ENCODE peak calls at places on chromosomes 16 and 17, in seven cellular contexts. F is H9, Q is mesendoderm, V is neuronal stem cell, R is IMR-90, E is mesenchymal stem cell, N is trophoblast cell. J is an unnamed sample. For H3K4me1, the result is how much of the 10 kb centered on the place peaks cover.

GRCh38 chr16:64738321-64738960 is 383.4 kb downstream of the CDH11 start:
- DNase-seq in F (no peak), Q (no peak), V (no peak), R (peak), E (peak), N (peak), J (no peak)

GRCh38 chr16:68368602-68368944 is 57.8 kb downstream of the PRMT7 start:
- DNase-seq in F (no peak), Q (peak), V (no peak), R (no peak), E (no peak), N (no peak), J (no peak)

GRCh38 chr16:14527411-14528044 is 102.5 kb downstream of the PARN start:
- DNase-seq in F (no peak), Q (no peak), V (no peak), R (peak), E (peak), N (peak), J (no peak)

GRCh38 chr16:27685802-27686201 is 135.9 kb downstream of the KATNIP start:
- DNase-seq in F (no peak), Q (no peak), V (no peak), R (peak), E (peak), N (no peak), J (no peak)

GRCh38 chr16:69405757-69406156 is 18.7 kb upstream of the CYB5B start:
- DNase-seq in F (no peak), Q (no peak), V (no peak), R (no peak), E (no peak), N (peak), J (no peak)

GRCh38 chr16:67449328-67449727 is 18.4 kb downstream of the HSD11B2 start:
- DNase-seq in F (no peak), Q (no peak), V (no peak), R (no peak), E (no peak), N (no peak), J (no peak)

GRCh38 chr16:49023095-49023494 is 258.5 kb downstream of the CBLN1 start:
- DNase-seq in F (no peak), Q (no peak), V (no peak), R (peak), E (no peak), N (no peak), J (no peak)

GRCh38 chr17:66633322-66633965 is 201.5 kb upstream of the CACNG5 start:
- DNase-seq in F (no peak), Q (no peak), V (no peak), R (peak), E (peak), N (peak), J (no peak)

GRCh38 chr17:6494239-6494941 is 50.1 kb downstream of the PIMREG start:
- DNase-seq in F (no peak), Q (no peak), V (no peak), R (no peak), E (no peak), N (no peak), J (no peak)

GRCh38 chr17:80389011-80389995 is 25.7 kb upstream of the ENDOV start:
- DNase-seq in F (no peak), Q (no peak), V (no peak), R (peak), E (no peak), N (no peak), J (no peak)

GRCh38 chr17:80270836-80271235 is 10.2 kb downstream of the RNF213 start:
- DNase-seq in F (peak), Q (peak), V (peak), R (no peak), E (peak), N (peak), J (peak)

GRCh38 chr16:58862334-58863024 is 128.4 kb upstream of the GOT2 start:
- DNase-seq in F (peak), Q (peak), V (no peak), R (no peak), E (no peak), N (no peak), J (no peak)

GRCh38 chr17:50034504-50035364 is 21.2 kb upstream of the ITGA3 start:
- DNase-seq in F (no peak), Q (peak), V (no peak), R (no peak), E (no peak), N (peak), J (no peak)

GRCh38 chr16:48049832-48050231 is 106.0 kb downstream of the ABCC12 start:
- DNase-seq in F (no peak), Q (peak), V (no peak), R (no peak), E (peak), N (no peak), J (no peak)

GRCh38 chr16:149024-149675 is 3.3 kb upstream of the HBZ start:
- DNase-seq in F (no peak), Q (no peak), V (no peak), R (peak), E (peak), N (peak), J (no peak)

GRCh38 chr16:85395207-85395912 is 217.8 kb upstream of the GSE1 start:
- DNase-seq in F (no peak), Q (no peak), V (no peak), R (peak), E (peak), N (peak), J (no peak)

GRCh38 chr17:76075364-76076099 is 951 bp downstream of the GALR2 start:
- DNase-seq in F (peak), Q (peak), V (no peak), R (no peak), E (peak), N (no peak), J (no peak)

GRCh38 chr17:21297026-21297520 is 12.6 kb downstream of the MAP2K3 start:
- DNase-seq in F (no peak), Q (no peak), V (no peak), R (no peak), E (no peak), N (peak), J (no peak)

GRCh38 chr17:20999044-20999573 is 43.7 kb downstream of the USP22 start:
- DNase-seq in F (peak), Q (no peak), V (no peak), R (no peak), E (no peak), N (no peak), J (no peak)

GRCh38 chr16:78961464-78961863 is 639.1 kb downstream of the MAF start:
- DNase-seq in F (no peak), Q (no peak), V (no peak), R (no peak), E (no peak), N (no peak), J (no peak)

GRCh38 chr16:23629516-23629915 is 11.6 kb downstream of the PALB2 start:
- DNase-seq in F (no peak), Q (no peak), V (no peak), R (no peak), E (no peak), N (peak), J (no peak)

GRCh38 chr17:55121268-55121667 is 143.5 kb upstream of the HLF start:
- DNase-seq in F (no peak), Q (no peak), V (no peak), R (no peak), E (no peak), N (no peak), J (no peak)

GRCh38 chr17:72092710-72093322 is 28.0 kb upstream of the SOX9 start:
- DNase-seq in F (no peak), Q (no peak), V (no peak), R (no peak), E (no peak), N (no peak), J (no peak)

GRCh38 chr17:1871743-1872142 is 41.9 kb downstream of the RPA1 start:
- DNase-seq in F (no peak), Q (peak), V (no peak), R (no peak), E (no peak), N (no peak), J (no peak)

GRCh38 chr17:4497101-4497824 is 1.4 kb upstream of the SPNS2 start:
- DNase-seq in F (no peak), Q (no peak), V (no peak), R (peak), E (no peak), N (peak), J (no peak)

GRCh38 chr17:40191237-40192208 is 14.3 kb downstream of the RAPGEFL1 start:
- DNase-seq in F (peak), Q (peak), V (no peak), R (peak), E (peak), N (peak), J (peak)

GRCh38 chr16:6558133-6558532 is 774.5 kb upstream of the RBFOX1 start:
- DNase-seq in F (peak), Q (peak), V (no peak), R (no peak), E (no peak), N (no peak), J (peak)

GRCh38 chr16:65667013-65667578 is 545.2 kb upstream of the CDH11 start:
- DNase-seq in F (peak), Q (peak), V (no peak), R (peak), E (peak), N (no peak), J (no peak)

GRCh38 chr17:27513849-27514248 is 57.6 kb downstream of the KSR1 start:
- DNase-seq in F (no peak), Q (no peak), V (no peak), R (no peak), E (no peak), N (no peak), J (no peak)

GRCh38 chr16:58280846-58281301 is 14.0 kb downstream of the PRSS54 start:
- DNase-seq in F (no peak), Q (peak), V (no peak), R (no peak), E (no peak), N (no peak), J (no peak)

GRCh38 chr16:11612110-11612981 is 25.6 kb upstream of the LITAF start:
- DNase-seq in F (no peak), Q (peak), V (no peak), R (no peak), E (no peak), N (peak), J (no peak)

GRCh38 chr16:3187798-3188674 is at the start of gene OR1F1:
- DNase-seq in F (peak), Q (peak), V (no peak), R (peak), E (peak), N (peak), J (peak)

DNA sequence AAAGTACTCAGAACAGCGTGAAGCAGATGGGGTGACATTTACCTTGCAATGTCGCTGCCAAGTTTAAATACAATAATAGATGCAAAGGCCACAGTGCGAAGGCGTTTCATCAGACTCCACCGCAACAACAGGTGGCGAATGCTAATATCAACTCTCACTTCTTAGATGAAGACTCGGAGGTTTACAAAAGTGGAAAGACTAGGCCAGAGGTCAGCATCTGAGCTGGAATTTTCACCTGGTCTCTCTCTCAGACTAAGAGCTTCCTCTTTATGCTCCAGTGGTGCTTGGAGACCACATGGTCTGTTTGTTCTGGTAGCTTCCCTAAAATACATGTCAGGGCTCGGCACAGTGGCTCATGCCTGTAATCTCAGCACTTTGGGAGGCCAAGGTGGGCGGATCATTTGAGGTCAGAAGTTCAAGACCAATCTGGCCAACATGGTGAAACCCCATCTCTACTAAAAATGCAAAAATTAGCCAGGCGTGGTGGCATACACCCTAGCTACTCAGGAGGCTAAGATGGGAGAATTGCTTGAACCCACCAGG is 169.1 kb downstream of the XYLT1 start:
- DNase-seq in F (no peak), Q (no peak), V (no peak), R (no peak), E (no peak), N (no peak), J (no peak)
- H3K4me1 ChIP-seq in F (under half), Q (under half), V (under half), R (under half), E (under half), N (under half), J (under half)

GRCh38 chr16:19812986-19813385 is 71.7 kb downstream of the GPRC5B start:
- DNase-seq in F (no peak), Q (no peak), V (no peak), R (no peak), E (no peak), N (no peak), J (no peak)
- H3K18ac ChIP-seq in F (no peak), Q (no peak), V (no peak), R (no peak), E (no peak), N (no peak), J (no peak)

DNA sequence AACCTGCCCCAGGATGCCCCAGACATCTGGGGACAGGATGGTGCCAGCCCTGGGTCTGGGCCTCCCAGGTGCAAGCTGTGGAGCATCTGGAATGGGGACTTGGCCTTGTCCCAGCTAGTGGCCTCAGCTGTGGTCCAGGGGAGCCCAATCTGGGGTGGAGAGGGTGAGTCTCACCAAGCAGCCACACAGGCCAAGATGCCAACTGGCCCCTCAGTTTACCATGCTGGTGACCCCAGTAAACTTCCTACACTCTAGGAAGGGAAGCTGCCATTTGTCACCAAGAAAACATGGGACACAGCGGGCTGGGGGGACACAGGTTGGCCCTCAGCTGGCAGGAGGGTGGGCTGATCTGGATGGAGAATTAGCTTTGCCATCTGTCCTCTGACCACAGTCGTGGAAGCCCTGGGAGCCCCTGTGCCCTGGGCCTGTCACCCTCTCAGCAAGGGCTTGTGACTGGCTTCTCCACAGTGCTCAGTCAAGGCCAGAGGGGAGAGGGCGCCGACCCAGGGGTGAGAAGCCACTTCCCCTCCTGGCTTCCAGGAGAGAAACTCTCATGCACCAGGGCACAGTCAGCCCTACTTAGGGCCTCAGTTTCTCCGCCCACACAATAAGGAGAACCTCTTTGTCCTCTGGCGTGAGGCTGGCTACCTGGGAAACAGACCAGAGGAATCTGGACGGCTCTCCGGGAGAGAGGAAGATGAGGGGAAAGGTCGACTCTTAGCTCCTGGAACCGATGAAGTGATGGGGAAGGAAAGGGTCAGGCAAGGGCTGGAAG is 126.4 kb upstream of the SMURF2 start:
- DNase-seq in F (no peak), Q (no peak), V (no peak), R (no peak), E (no peak), N (no peak), J (no peak)
- H3K4me1 ChIP-seq in F (under half), Q (under half), V (under half), R (under half), E (under half), N (under half), J (under half)

DNA sequence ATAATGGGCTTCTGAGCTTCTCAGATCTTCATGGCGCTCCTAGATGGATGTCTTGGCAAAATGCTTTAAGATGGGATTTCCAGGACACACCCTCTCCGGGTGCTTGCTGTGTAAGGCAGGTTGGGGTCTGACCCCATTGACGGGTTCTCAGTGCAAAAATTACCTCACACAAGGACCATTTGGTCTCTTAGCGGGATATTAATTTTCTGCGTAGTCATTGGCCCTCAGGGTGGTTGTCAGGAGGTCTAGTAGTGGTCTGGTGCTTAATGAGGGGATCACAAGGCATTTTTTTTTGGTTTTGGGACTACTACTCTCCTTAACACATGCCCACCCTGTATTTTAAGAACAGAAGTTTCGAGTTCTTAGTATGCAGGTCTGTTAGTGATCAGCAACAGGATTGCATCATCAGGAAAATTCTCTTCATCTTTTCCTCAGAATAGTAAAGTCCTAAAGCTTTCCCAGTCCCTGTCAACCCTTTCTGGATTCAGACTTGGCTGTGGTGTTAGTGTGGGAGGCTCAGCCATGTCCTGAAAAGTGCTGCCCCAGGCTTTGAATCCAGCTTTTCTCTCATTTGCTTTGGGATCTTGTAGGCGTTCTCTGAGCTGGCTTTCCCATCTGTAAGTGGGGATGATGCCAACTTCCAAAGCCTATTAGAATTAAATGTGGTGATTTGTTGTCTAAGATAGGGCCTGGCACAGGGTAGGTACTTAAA is 2.8 kb downstream of the ALKBH5 start:
- DNase-seq in F (no peak), Q (no peak), V (no peak), R (peak), E (peak), N (peak), J (no peak)
- H3K18ac ChIP-seq in F (no peak), Q (no peak), V (no peak), R (no peak), E (no peak), N (no peak), J (no peak)

GRCh38 chr16:4376126-4376819 is 4.6 kb downstream of the VASN start:
- DNase-seq in F (no peak), Q (no peak), V (no peak), R (peak), E (no peak), N (peak), J (no peak)
- H3K4me1 ChIP-seq in F (under half), Q (under half), V (under half), R (under half), E (half or more), N (half or more), J (under half)

GRCh38 chr17:7576432-7576937 is 3.0 kb upstream of the CD68 start:
- DNase-seq in F (no peak), Q (no peak), V (no peak), R (no peak), E (no peak), N (no peak), J (no peak)

GRCh38 chr17:7574176-7574953 is 5.1 kb upstream of the CD68 start:
- DNase-seq in F (no peak), Q (no peak), V (no peak), R (peak), E (no peak), N (no peak), J (no peak)

GRCh38 chr17:7573324-7574080 is 5.9 kb upstream of the CD68 start:
- DNase-seq in F (peak), Q (peak), V (peak), R (peak), E (peak), N (peak), J (peak)

GRCh38 chr17:7575959-7576358 is 3.5 kb upstream of the CD68 start:
- DNase-seq in F (no peak), Q (no peak), V (no peak), R (no peak), E (no peak), N (no peak), J (no peak)

GRCh38 chr17:7575481-7575883 is 4.0 kb upstream of the CD68 start:
- DNase-seq in F (no peak), Q (no peak), V (no peak), R (no peak), E (no peak), N (no peak), J (no peak)
- H3K18ac ChIP-seq in F (no peak), Q (no peak), V (no peak), R (no peak), E (no peak), N (no peak), J (no peak)

DNA sequence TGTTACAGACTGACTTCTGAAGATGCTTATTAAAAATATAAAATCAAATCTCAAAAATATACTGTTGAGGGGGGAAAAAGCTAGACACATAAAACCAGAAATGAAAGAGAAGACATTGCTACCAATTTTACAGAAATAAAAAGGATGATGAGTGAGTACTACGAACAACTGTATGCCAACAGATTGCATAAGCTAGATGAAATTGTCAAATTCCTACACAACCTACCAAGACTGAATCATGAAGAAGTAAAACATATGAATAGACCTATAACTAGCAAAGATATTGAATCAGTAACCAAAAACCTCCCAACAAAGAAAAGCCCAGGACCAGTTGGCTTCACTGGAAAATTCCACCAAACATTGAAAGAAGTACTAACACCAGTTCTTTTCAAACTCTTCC is 3.5 kb upstream of the CAPNS2 start:
- DNase-seq in F (no peak), Q (no peak), V (no peak), R (peak), E (no peak), N (no peak), J (no peak)
- H3K4me1 ChIP-seq in F (under half), Q (under half), V (under half), R (under half), E (under half), N (under half), J (under half)